ENCODE peak calls at places on chromosomes 12 and 14, in seven cellular contexts. T, K, C, B, H, O and G are unnamed samples.

GRCh38 chr14:105142651-105143450 is 25.7 kb downstream of the JAG2 start:
- DNase-seq in T (no peak), C (no peak), O (no peak), K (no peak), H (no peak), B (no peak), G (no peak)

GRCh38 chr12:32906407-32907165 is 10.0 kb upstream of the PKP2 start:
- DNase-seq in K (no peak), B (no peak), T (no peak), O (no peak), H (peak), C (no peak), G (peak)

GRCh38 chr14:34049769-34050168 is 98.9 kb upstream of the EGLN3 start:
- DNase-seq in O (no peak), T (peak), H (no peak), B (no peak), K (no peak), C (no peak), G (no peak)

GRCh38 chr12:113666223-113666622 is 194.6 kb upstream of the LHX5 start:
- DNase-seq in H (no peak), K (no peak), O (no peak), T (no peak), B (no peak), C (no peak), G (no peak)

GRCh38 chr12:121634836-121635235 is 8.5 kb downstream of the ORAI1 start:
- DNase-seq in T (no peak), C (no peak), O (no peak), K (no peak), H (no peak), B (no peak), G (no peak)

GRCh38 chr12:3277261-3277943 is 200.2 kb downstream of the TSPAN9 start:
- DNase-seq in C (no peak), T (no peak), B (no peak), H (no peak), K (no peak), O (no peak), G (no peak)

GRCh38 chr12:67161322-67161918 is 107.7 kb upstream of the CAND1 start:
- DNase-seq in B (peak), C (peak), O (peak), H (peak), K (peak), T (peak), G (peak)

GRCh38 chr14:72714871-72715214 is 179.1 kb downstream of the DPF3 start:
- DNase-seq in C (no peak), O (no peak), H (no peak), B (no peak), T (no peak), K (no peak), G (no peak)

GRCh38 chr12:54005531-54005852 is 3.3 kb upstream of the HOXC8 start:
- DNase-seq in K (no peak), H (no peak), O (no peak), T (no peak), C (no peak), B (no peak), G (no peak)

GRCh38 chr12:69732088-69732487 is 6.6 kb upstream of the RAB3IP start:
- DNase-seq in H (no peak), O (no peak), K (peak), B (no peak), C (peak), T (no peak), G (peak)

GRCh38 chr12:14846878-14847580 is 3.7 kb upstream of the ART4 start:
- DNase-seq in K (no peak), T (no peak), H (no peak), O (no peak), B (no peak), C (no peak), G (no peak)

GRCh38 chr12:27852117-27852516 is 72.1 kb upstream of the MANSC4 start:
- DNase-seq in B (no peak), O (no peak), C (no peak), T (no peak), K (no peak), H (no peak), G (no peak)

GRCh38 chr12:92827836-92828431 is 101.2 kb downstream of the EEA1 start:
- DNase-seq in C (peak), H (peak), K (peak), T (no peak), O (no peak), B (peak), G (peak)

GRCh38 chr12:112998997-112999767 is 20.9 kb downstream of the OAS2 start:
- DNase-seq in O (no peak), C (no peak), H (no peak), K (no peak), T (no peak), B (no peak), G (no peak)

GRCh38 chr14:100071545-100071944 is 6.3 kb downstream of the EVL start:
- DNase-seq in K (no peak), H (peak), B (no peak), T (no peak), O (no peak), C (no peak), G (no peak)

GRCh38 chr14:94888108-94888507 is 118.2 kb upstream of the GSC start:
- DNase-seq in H (no peak), T (no peak), C (no peak), B (no peak), O (no peak), K (no peak), G (no peak)

GRCh38 chr14:23829736-23830474 is 123.7 kb upstream of the DHRS4 start:
- DNase-seq in C (peak), T (no peak), O (no peak), H (no peak), K (peak), B (peak), G (peak)

GRCh38 chr12:42482086-42482819 is 107.3 kb downstream of the PRICKLE1 start:
- DNase-seq in K (peak), C (peak), B (peak), T (no peak), O (no peak), H (no peak), G (no peak)

GRCh38 chr12:115776399-115776798 is 501.1 kb downstream of the MED13L start:
- DNase-seq in H (no peak), T (no peak), O (no peak), B (no peak), C (no peak), K (no peak), G (no peak)

GRCh38 chr12:124861492-124861891 is 2.2 kb downstream of the SCARB1 start:
- DNase-seq in T (no peak), C (peak), O (no peak), K (peak), B (no peak), H (no peak), G (no peak)

GRCh38 chr12:119988788-119989618 is at the start of gene BICDL1:
- DNase-seq in O (peak), T (no peak), K (peak), H (peak), B (peak), C (peak), G (peak)

GRCh38 chr14:23729720-23730387 is 93.7 kb downstream of the DHRS2 start:
- DNase-seq in O (no peak), K (no peak), H (no peak), C (no peak), T (no peak), B (peak), G (no peak)

GRCh38 chr14:95545769-95546168 is 10.9 kb downstream of the GLRX5 start:
- DNase-seq in H (no peak), B (no peak), O (no peak), K (peak), T (no peak), C (peak), G (peak)

GRCh38 chr12:67676624-67677023 is 28.1 kb downstream of the DYRK2 start:
- DNase-seq in T (no peak), H (no peak), C (no peak), K (no peak), B (no peak), O (no peak), G (no peak)

GRCh38 chr14:41280745-41281144 is 325.9 kb upstream of the LRFN5 start:
- DNase-seq in K (peak), C (peak), O (no peak), T (no peak), H (no peak), B (no peak), G (no peak)

GRCh38 chr12:113630625-113631024 is 159.0 kb upstream of the LHX5 start:
- DNase-seq in O (no peak), C (no peak), T (no peak), K (no peak), B (no peak), H (no peak), G (no peak)

GRCh38 chr14:104586832-104587620 is 7.5 kb downstream of the C14orf180 start:
- DNase-seq in C (no peak), H (no peak), K (no peak), O (no peak), T (no peak), B (no peak), G (no peak)

GRCh38 chr12:111219440-111219839 is 149.5 kb downstream of the PHETA1 start:
- DNase-seq in K (no peak), B (no peak), O (no peak), C (no peak), T (no peak), H (no peak), G (no peak)

GRCh38 chr14:92929689-92930608 is 7.0 kb downstream of the CHGA start:
- DNase-seq in B (no peak), K (no peak), T (no peak), C (no peak), O (no peak), H (no peak), G (no peak)

GRCh38 chr14:59425322-59425945 is 39.7 kb downstream of the GPR135 start:
- DNase-seq in C (peak), T (no peak), K (peak), B (no peak), H (no peak), O (no peak), G (no peak)

GRCh38 chr14:104650981-104651875 is 38.2 kb upstream of the INF2 start:
- DNase-seq in B (no peak), O (no peak), C (no peak), T (no peak), K (no peak), H (no peak), G (no peak)

GRCh38 chr14:76329150-76329881 is 46.6 kb upstream of the ESRRB start:
- DNase-seq in H (no peak), B (no peak), T (no peak), C (no peak), K (no peak), O (no peak), G (no peak)

GRCh38 chr12:52534482-52534881 is 14.3 kb upstream of the KRT5 start:
- DNase-seq in O (no peak), C (no peak), B (peak), H (no peak), K (no peak), T (no peak), G (no peak)